ENCODE peak calls at places on chromosome 12, in five cellular contexts. T is IMR-90; J is dorsolateral prefrontal cortex; X is CD8-positive, alpha-beta T cell; P is fibroblast of lung. D is an unnamed sample.

GRCh38 chr12:44077293-44077692 is 241.4 kb downstream of the TMEM117 start:
- DNase-seq in X (no peak), P (peak; percentile 7), J (no peak), T (no peak), D (no peak)

GRCh38 chr12:62426095-62426488 is 40.5 kb upstream of the MON2 start:
- DNase-seq in T (peak; percentile 4), P (peak; percentile 36), X (no peak), J (no peak), D (no peak)

GRCh38 chr12:84463756-84464495 is 448.7 kb downstream of the SLC6A15 start:
- DNase-seq in P (peak; percentile 90), T (peak; percentile 53), X (no peak), J (no peak), D (no peak)

GRCh38 chr12:10016881-10017280 is 6.5 kb downstream of the CLEC12B start:
- DNase-seq in P (peak; percentile 5), T (no peak), J (no peak), X (no peak), D (no peak)

GRCh38 chr12:40152783-40153383 is 47.0 kb upstream of the SLC2A13 start:
- DNase-seq in J (peak; percentile 16), X (peak; percentile 8), P (peak; percentile 50), T (peak; percentile 32), D (no peak)

GRCh38 chr12:51524386-51524901 is 66.6 kb upstream of the SCN8A start:
- DNase-seq in J (no peak), T (no peak), X (no peak), P (no peak), D (no peak)

GRCh38 chr12:27814851-27815591 is 35.0 kb upstream of the MANSC4 start:
- DNase-seq in J (no peak), X (no peak), T (peak; percentile 21), P (peak; percentile 56), D (no peak)

GRCh38 chr12:107612508-107612907 is 73.1 kb upstream of the PWP1 start:
- DNase-seq in T (peak; percentile 67), J (no peak), P (peak; percentile 44), X (no peak), D (no peak)

GRCh38 chr12:121240484-121241202 is 30.7 kb downstream of the P2RX4 start:
- DNase-seq in X (peak; percentile 82), J (no peak), P (peak; percentile 32), T (no peak), D (peak; percentile 42)
- H3K27ac ChIP-seq in X (peak overlapping the region; percentile 85), J (peak overlapping the region; percentile 32), P (no peak overlapping the region), T (no peak overlapping the region), D (peak overlapping the region; percentile 64)

GRCh38 chr12:29907486-29907885 is 123.7 kb upstream of the TMTC1 start:
- DNase-seq in T (no peak), J (no peak), P (peak; percentile 15), X (no peak), D (no peak)

GRCh38 chr12:29899212-29899931 is 115.6 kb upstream of the TMTC1 start:
- DNase-seq in P (no peak), T (no peak), X (no peak), J (no peak), D (no peak)

GRCh38 chr12:29895966-29896365 is 112.2 kb upstream of the TMTC1 start:
- DNase-seq in X (no peak), J (no peak), P (no peak), T (no peak), D (no peak)

GRCh38 chr12:29902043-29902442 is 118.3 kb upstream of the TMTC1 start:
- DNase-seq in T (no peak), P (no peak), J (no peak), X (no peak), D (no peak)

DNA sequence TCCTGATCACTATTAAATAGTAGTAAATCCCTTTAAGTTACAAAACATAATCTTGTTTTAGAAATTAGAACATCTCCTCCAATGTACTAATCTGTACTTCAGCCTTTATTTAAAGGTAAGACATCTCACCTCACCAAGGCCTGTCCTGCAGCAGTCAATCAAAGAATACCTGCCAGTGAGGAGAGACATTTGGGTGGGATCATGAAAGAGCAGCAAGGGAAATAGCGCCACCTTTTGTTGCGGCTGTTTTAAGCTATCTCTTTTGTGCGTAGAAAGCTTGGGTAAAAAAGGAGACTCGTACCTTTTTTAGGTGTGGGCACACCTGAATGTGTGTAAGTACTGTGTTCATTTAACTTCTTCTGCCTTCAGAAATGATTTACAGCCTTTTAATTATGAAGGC is 117.8 kb upstream of the TMTC1 start:
- DNase-seq in P (no peak), X (no peak), T (no peak), J (no peak), D (no peak)
- TF ChIP-seq CTCF in P (no peak), X (no peak), T (no peak), J (no peak), D (no peak)

DNA sequence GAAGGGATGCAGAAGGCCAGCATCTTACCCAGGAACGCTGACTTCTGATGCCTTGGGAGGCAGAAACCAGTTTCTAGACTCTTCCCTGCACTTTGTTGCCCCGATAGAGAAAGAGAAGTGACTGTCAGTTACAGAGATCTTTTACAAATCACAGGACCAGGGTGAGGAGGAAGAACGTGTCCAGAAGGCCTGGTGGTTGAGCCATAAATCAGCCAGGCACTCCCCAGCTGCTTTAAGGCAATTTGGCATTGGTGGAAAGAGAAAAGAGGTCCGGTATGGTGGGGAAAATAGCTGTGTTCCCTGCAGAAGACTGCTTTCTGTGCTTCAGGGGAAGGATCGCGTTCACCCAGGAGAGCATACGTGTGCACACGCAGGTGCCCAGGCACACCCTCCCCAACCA is 88.7 kb upstream of the KCNA1 start:
- DNase-seq in P (no peak), J (no peak), X (no peak), T (no peak), D (no peak)
- H3K27ac ChIP-seq in P (no peak overlapping the region), J (no peak overlapping the region), X (no peak overlapping the region), T (no peak overlapping the region), D (peak overlapping the region; percentile 52)

GRCh38 chr12:125065753-125066570 is 727 bp downstream of the AACS start:
- DNase-seq in J (no peak), P (no peak), X (no peak), T (no peak), D (no peak)

GRCh38 chr12:125064492-125064891 is 743 bp upstream of the AACS start:
- DNase-seq in X (no peak), P (no peak), T (no peak), J (no peak), D (no peak)

GRCh38 chr12:125068391-125068790 is 3.2 kb downstream of the AACS start:
- DNase-seq in T (no peak), P (no peak), J (no peak), X (no peak), D (no peak)

GRCh38 chr12:125061229-125061628 is 4.0 kb upstream of the AACS start:
- DNase-seq in P (no peak), J (no peak), X (no peak), T (no peak), D (no peak)

DNA sequence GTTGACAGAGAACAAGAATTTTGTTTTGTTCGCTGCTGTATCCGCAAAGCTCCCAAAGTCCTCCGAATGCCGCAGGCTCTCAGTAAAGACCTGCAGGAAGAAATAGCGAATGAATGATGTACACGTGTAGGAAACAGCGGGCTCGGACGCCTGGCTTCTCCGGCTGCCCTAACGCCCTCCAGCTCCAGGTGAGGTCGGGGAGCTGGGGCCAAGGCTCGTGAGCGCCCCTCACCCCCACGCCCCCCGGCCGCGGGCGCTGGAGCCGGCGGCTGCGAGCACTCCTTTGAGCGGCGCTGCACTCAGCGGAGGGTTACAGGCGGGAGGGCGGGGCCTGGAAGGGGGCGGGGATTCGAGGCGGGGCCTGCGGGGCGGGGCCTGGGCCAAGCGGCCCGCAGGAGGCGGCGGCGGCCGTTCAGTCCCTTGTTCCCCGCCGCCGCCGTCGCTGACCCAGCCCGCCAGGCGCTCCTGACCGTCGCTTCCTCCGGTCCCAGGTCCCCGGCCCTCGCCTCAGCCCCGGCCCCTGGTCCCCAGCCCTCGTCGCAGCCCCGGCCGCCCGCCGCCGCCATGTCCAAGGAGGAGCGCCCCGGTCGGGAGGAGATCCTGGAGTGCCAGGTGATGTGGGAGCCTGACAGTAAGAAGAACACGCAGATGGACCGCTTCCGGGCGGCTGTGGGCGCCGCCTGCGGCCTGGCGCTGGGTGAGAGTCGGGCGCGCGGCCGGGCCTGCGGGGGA is at the start of gene AACS:
- DNase-seq in T (peak; percentile 64), X (peak; percentile 69), J (peak; percentile 83), P (peak; percentile 74), D (peak; percentile 25)
- TF ChIP-seq CTCF in T (no peak), X (no peak), J (no peak), P (no peak), D (no peak)

GRCh38 chr12:93767524-93767863 is 90.3 kb downstream of the CRADD start:
- DNase-seq in X (no peak), J (no peak), P (no peak), T (no peak), D (no peak)

GRCh38 chr12:93763746-93764147 is 86.6 kb downstream of the CRADD start:
- DNase-seq in P (no peak), X (no peak), T (no peak), J (no peak), D (no peak)

GRCh38 chr12:93762912-93763311 is 85.7 kb downstream of the CRADD start:
- DNase-seq in J (no peak), X (no peak), P (no peak), T (no peak), D (no peak)

GRCh38 chr12:93766371-93766770 is 89.2 kb downstream of the CRADD start:
- DNase-seq in J (no peak), P (no peak), X (no peak), T (no peak), D (no peak)

GRCh38 chr12:93766802-93767523 is 89.8 kb downstream of the CRADD start:
- DNase-seq in X (no peak), T (peak; percentile 76), J (no peak), P (peak; percentile 92), D (no peak)
- H3K27ac ChIP-seq in X (no peak overlapping the region), T (no peak overlapping the region), J (no peak overlapping the region), P (peak overlapping the region; percentile 11), D (peak overlapping the region; percentile 34)

GRCh38 chr12:37672655-37673260 is 643.8 kb upstream of the ALG10B start:
- DNase-seq in J (no peak), T (no peak), X (no peak), P (no peak), D (no peak)
- TF ChIP-seq CTCF in J (no peak), T (peak; percentile 14), X (no peak), P (no peak), D (no peak)

GRCh38 chr12:96506776-96507175 is 17.4 kb downstream of the CFAP54 start:
- DNase-seq in P (no peak), X (no peak), T (no peak), J (no peak), D (no peak)
- H3K27ac ChIP-seq in P (no peak overlapping the region), X (no peak overlapping the region), T (no peak overlapping the region), J (no peak overlapping the region), D (no peak overlapping the region)